ENCODE peak calls at places on chromosomes 13 and 19, in four cellular contexts. One of them, this sample, is unnamed.

GRCh38 chr19:2648528-2648937 is 54.0 kb downstream of the GNG7 start:
- DNase-seq in NB4: peak; percentile 74
- DNase-seq in H1: peak; percentile 43
- DNase-seq in GM12878: peak; percentile 56
- DNase-seq in this sample: peak; percentile 82

GRCh38 chr19:53953383-53953782 is 9.4 kb upstream of the CACNG8 start:
- DNase-seq in NB4: no peak
- DNase-seq in H1: no peak
- DNase-seq in GM12878: no peak
- DNase-seq in this sample: no peak

GRCh38 chr13:69553976-69554375 is 553.6 kb upstream of the ATXN8OS start:
- DNase-seq in NB4: no peak
- DNase-seq in H1: no peak
- DNase-seq in GM12878: no peak
- DNase-seq in this sample: no peak

GRCh38 chr13:27406178-27406939 is 18.1 kb upstream of the GTF3A start:
- DNase-seq in NB4: peak; percentile 70
- DNase-seq in H1: no peak
- DNase-seq in GM12878: no peak
- DNase-seq in this sample: peak; percentile 41

GRCh38 chr13:97460853-97461252 is 26.9 kb downstream of the RAP2A start:
- DNase-seq in NB4: no peak
- DNase-seq in H1: no peak
- DNase-seq in GM12878: no peak
- DNase-seq in this sample: no peak

GRCh38 chr13:99308481-99309087 is 1.4 kb upstream of the GPR183 start:
- DNase-seq in NB4: no peak
- DNase-seq in H1: no peak
- DNase-seq in GM12878: no peak
- DNase-seq in this sample: no peak

GRCh38 chr19:6767357-6768235 is at the start of gene SH2D3A:
- DNase-seq in NB4: peak; percentile 86
- DNase-seq in H1: peak; percentile 96
- DNase-seq in GM12878: peak; percentile 92
- DNase-seq in this sample: peak; percentile 77

GRCh38 chr19:20453424-20453938 is 112.1 kb downstream of the ZNF737 start:
- DNase-seq in NB4: no peak
- DNase-seq in H1: no peak
- DNase-seq in GM12878: no peak
- DNase-seq in this sample: no peak

GRCh38 chr19:38793186-38793585 is 4.2 kb downstream of the LGALS7B start:
- DNase-seq in NB4: no peak
- DNase-seq in H1: no peak
- DNase-seq in GM12878: no peak
- DNase-seq in this sample: no peak

GRCh38 chr19:7846247-7846646 is 16.2 kb downstream of the EVI5L start:
- DNase-seq in NB4: no peak
- DNase-seq in H1: no peak
- DNase-seq in GM12878: no peak
- DNase-seq in this sample: no peak

GRCh38 chr19:55369651-55370304 is 485 bp downstream of the IL11 start:
- DNase-seq in NB4: peak; percentile 41
- DNase-seq in H1: no peak
- DNase-seq in GM12878: no peak
- DNase-seq in this sample: peak; percentile 98

GRCh38 chr13:53170910-53171309 is 142.3 kb downstream of the OLFM4 start:
- DNase-seq in NB4: no peak
- DNase-seq in H1: no peak
- DNase-seq in GM12878: no peak
- DNase-seq in this sample: no peak

GRCh38 chr13:24511019-24511823 is 1.4 kb downstream of the PARP4 start:
- DNase-seq in NB4: peak; percentile 79
- DNase-seq in H1: no peak
- DNase-seq in GM12878: peak; percentile 63
- DNase-seq in this sample: peak; percentile 68

GRCh38 chr19:31351212-31352193 is 2.3 kb upstream of the TSHZ3 start:
- DNase-seq in NB4: no peak
- DNase-seq in H1: no peak
- DNase-seq in GM12878: no peak
- DNase-seq in this sample: peak; percentile 33

GRCh38 chr13:109809216-109809890 is 23.0 kb upstream of the IRS2 start:
- DNase-seq in NB4: no peak
- DNase-seq in H1: no peak
- DNase-seq in GM12878: no peak
- DNase-seq in this sample: no peak

GRCh38 chr19:866769-867300 is 7.4 kb downstream of the CFD start:
- DNase-seq in NB4: no peak
- DNase-seq in H1: no peak
- DNase-seq in GM12878: no peak
- DNase-seq in this sample: no peak

GRCh38 chr13:44354884-44355283 is 18.7 kb upstream of the SERP2 start:
- DNase-seq in NB4: no peak
- DNase-seq in H1: no peak
- DNase-seq in GM12878: no peak
- DNase-seq in this sample: no peak

GRCh38 chr19:46737275-46737654 is 8.6 kb upstream of the FKRP start:
- DNase-seq in NB4: no peak
- DNase-seq in H1: no peak
- DNase-seq in GM12878: no peak
- DNase-seq in this sample: no peak

GRCh38 chr13:24986826-24987225 is 109.1 kb upstream of the PABPC3 start:
- DNase-seq in NB4: no peak
- DNase-seq in H1: no peak
- DNase-seq in GM12878: no peak
- DNase-seq in this sample: no peak

GRCh38 chr19:51547397-51548212 is 16.1 kb upstream of the SIGLEC6 start:
- DNase-seq in NB4: peak; percentile 82
- DNase-seq in H1: no peak
- DNase-seq in GM12878: no peak
- DNase-seq in this sample: no peak

GRCh38 chr13:79491715-79492114 is 10.8 kb downstream of the NDFIP2 start:
- DNase-seq in NB4: no peak
- DNase-seq in H1: no peak
- DNase-seq in GM12878: no peak
- DNase-seq in this sample: peak; percentile 56

GRCh38 chr13:99648266-99648665 is 147.0 kb downstream of the TM9SF2 start:
- DNase-seq in NB4: no peak
- DNase-seq in H1: no peak
- DNase-seq in GM12878: no peak
- DNase-seq in this sample: no peak

GRCh38 chr13:98468929-98469328 is 108.0 kb downstream of the STK24 start:
- DNase-seq in NB4: no peak
- DNase-seq in H1: no peak
- DNase-seq in GM12878: no peak
- DNase-seq in this sample: no peak

GRCh38 chr13:60584976-60585375 is 188.0 kb downstream of the TDRD3 start:
- DNase-seq in NB4: peak; percentile 42
- DNase-seq in H1: no peak
- DNase-seq in GM12878: no peak
- DNase-seq in this sample: no peak

GRCh38 chr13:103908274-103908673 is 842.1 kb upstream of the SLC10A2 start:
- DNase-seq in NB4: no peak
- DNase-seq in H1: no peak
- DNase-seq in GM12878: no peak
- DNase-seq in this sample: no peak

GRCh38 chr13:106361621-106362020 is 173.8 kb downstream of the EFNB2 start:
- DNase-seq in NB4: no peak
- DNase-seq in H1: no peak
- DNase-seq in GM12878: no peak
- DNase-seq in this sample: no peak

GRCh38 chr19:14577885-14578427 is 4.9 kb upstream of the CLEC17A start:
- DNase-seq in NB4: peak; percentile 54
- DNase-seq in H1: no peak
- DNase-seq in GM12878: peak; percentile 53
- DNase-seq in this sample: no peak

GRCh38 chr19:11278670-11279069 is 16.3 kb upstream of the DOCK6 start:
- DNase-seq in NB4: no peak
- DNase-seq in H1: no peak
- DNase-seq in GM12878: no peak
- DNase-seq in this sample: no peak

GRCh38 chr13:95236774-95237173 is 64.5 kb downstream of the ABCC4 start:
- DNase-seq in NB4: no peak
- DNase-seq in H1: no peak
- DNase-seq in GM12878: no peak
- DNase-seq in this sample: no peak

GRCh38 chr13:100508996-100509395 is 79.6 kb downstream of the GGACT start:
- DNase-seq in NB4: no peak
- DNase-seq in H1: no peak
- DNase-seq in GM12878: no peak
- DNase-seq in this sample: no peak

GRCh38 chr13:79482271-79482970 is 1.5 kb downstream of the NDFIP2 start:
- DNase-seq in NB4: no peak
- DNase-seq in H1: no peak
- DNase-seq in GM12878: no peak
- DNase-seq in this sample: no peak

GRCh38 chr13:30581582-30581981 is 36.1 kb upstream of the USPL1 start:
- DNase-seq in NB4: peak; percentile 54
- DNase-seq in H1: no peak
- DNase-seq in GM12878: no peak
- DNase-seq in this sample: peak; percentile 20

GRCh38 chr13:19605161-19605955 is 28.1 kb upstream of the MPHOSPH8 start:
- DNase-seq in NB4: no peak
- DNase-seq in H1: no peak
- DNase-seq in GM12878: no peak
- DNase-seq in this sample: no peak

GRCh38 chr13:84431646-84432045 is 549.4 kb upstream of the SLITRK1 start:
- DNase-seq in NB4: no peak
- DNase-seq in H1: no peak
- DNase-seq in GM12878: no peak
- DNase-seq in this sample: no peak

GRCh38 chr19:35013820-35014754 is 14.0 kb downstream of the GRAMD1A start:
- DNase-seq in NB4: peak; percentile 71
- DNase-seq in H1: no peak
- DNase-seq in GM12878: no peak
- DNase-seq in this sample: no peak

GRCh38 chr19:41297628-41298326 is 12.2 kb upstream of the CCDC97 start:
- DNase-seq in NB4: no peak
- DNase-seq in H1: no peak
- DNase-seq in GM12878: peak; percentile 64
- DNase-seq in this sample: no peak
- H3K4me3 ChIP-seq in NB4: no peak overlapping the region
- H3K4me3 ChIP-seq in H1: no peak overlapping the region
- H3K4me3 ChIP-seq in GM12878: peak overlapping the region; percentile 1
- H3K4me3 ChIP-seq in this sample: no peak overlapping the region

GRCh38 chr13:76886292-76887061 is at the start of gene KCTD12:
- DNase-seq in NB4: peak; percentile 83
- DNase-seq in H1: peak; percentile 19
- DNase-seq in GM12878: no peak
- DNase-seq in this sample: peak; percentile 14

GRCh38 chr13:76884167-76884566 is 2.0 kb downstream of the KCTD12 start:
- DNase-seq in NB4: peak; percentile 30
- DNase-seq in H1: peak; percentile 33
- DNase-seq in GM12878: no peak
- DNase-seq in this sample: no peak

GRCh38 chr13:76885203-76886004 is 801 bp downstream of the KCTD12 start:
- DNase-seq in NB4: peak; percentile 74
- DNase-seq in H1: peak; percentile 13
- DNase-seq in GM12878: no peak
- DNase-seq in this sample: peak; percentile 66

GRCh38 chr13:76886005-76886291 is 257 bp downstream of the KCTD12 start:
- DNase-seq in NB4: no peak
- DNase-seq in H1: no peak
- DNase-seq in GM12878: no peak
- DNase-seq in this sample: no peak

DNA sequence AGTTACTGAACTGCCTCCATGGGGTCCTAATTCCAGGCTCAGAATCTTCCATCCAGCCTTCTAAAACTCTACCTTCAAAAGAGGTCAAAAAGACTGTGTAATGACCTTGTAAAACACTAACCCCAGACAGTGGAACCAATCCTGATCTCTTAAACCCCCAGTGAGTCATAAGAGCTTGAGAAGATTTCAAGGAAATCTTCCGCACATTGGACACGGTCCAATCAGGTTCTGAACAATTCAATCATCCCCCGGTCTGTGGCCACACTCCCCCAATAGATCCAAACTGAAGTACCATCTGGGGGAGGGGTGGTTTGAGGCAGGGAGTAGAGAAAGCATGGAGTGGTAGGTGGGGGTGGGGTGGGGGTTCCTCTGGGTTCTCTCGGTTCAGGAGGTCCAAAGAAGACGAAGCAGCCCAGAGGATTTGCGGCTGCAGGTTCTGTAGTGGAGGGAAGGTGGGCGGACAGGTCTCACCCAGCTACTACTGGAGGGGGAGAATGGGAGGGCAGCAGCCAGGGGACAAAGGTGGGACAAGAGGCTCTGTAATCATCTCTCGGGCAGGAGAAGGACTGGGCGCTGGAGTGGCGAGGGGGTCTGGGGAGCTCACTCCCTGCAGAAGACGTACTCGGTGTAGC is 1.5 kb downstream of the KCTD12 start:
- DNase-seq in NB4: peak; percentile 41
- DNase-seq in H1: no peak
- DNase-seq in GM12878: no peak
- DNase-seq in this sample: no peak
- TF ChIP-seq MAX in NB4: no peak
- TF ChIP-seq MAX in H1: no peak
- TF ChIP-seq MAX in GM12878: no peak
- TF ChIP-seq MAX in this sample: no peak

DNA sequence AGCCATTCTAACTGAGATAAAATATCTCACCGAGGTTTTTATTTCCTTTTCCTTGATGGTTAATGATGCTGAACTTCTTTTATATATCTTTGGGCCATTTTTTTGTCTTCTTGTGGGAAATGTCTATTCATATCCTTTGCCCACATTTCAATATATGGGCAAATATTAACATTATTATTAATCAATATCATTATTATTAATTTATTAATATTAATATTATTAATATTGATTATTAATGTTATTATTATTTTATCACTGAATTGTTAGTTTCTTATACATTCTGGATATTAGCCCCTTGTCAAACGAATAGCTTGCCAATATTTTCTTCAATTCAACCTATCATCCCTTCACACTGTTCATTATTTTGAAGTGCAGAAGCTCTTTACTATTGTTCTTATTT is 2203.6 kb downstream of the PCDH9 start:
- DNase-seq in NB4: no peak
- DNase-seq in H1: no peak
- DNase-seq in GM12878: no peak
- DNase-seq in this sample: no peak
- H3K4me3 ChIP-seq in NB4: no peak overlapping the region
- H3K4me3 ChIP-seq in H1: no peak overlapping the region
- H3K4me3 ChIP-seq in GM12878: no peak overlapping the region
- H3K4me3 ChIP-seq in this sample: no peak overlapping the region

GRCh38 chr19:29687897-29688728 is 22.9 kb downstream of the PLEKHF1 start:
- DNase-seq in NB4: peak; percentile 46
- DNase-seq in H1: no peak
- DNase-seq in GM12878: no peak
- DNase-seq in this sample: no peak

GRCh38 chr19:29687244-29687896 is 22.1 kb downstream of the PLEKHF1 start:
- DNase-seq in NB4: peak; percentile 61
- DNase-seq in H1: no peak
- DNase-seq in GM12878: no peak
- DNase-seq in this sample: peak; percentile 52

GRCh38 chr19:29694669-29695627 is 20.1 kb downstream of the C19orf12 start:
- DNase-seq in NB4: peak; percentile 80
- DNase-seq in H1: peak; percentile 43
- DNase-seq in GM12878: no peak
- DNase-seq in this sample: peak; percentile 85

GRCh38 chr19:29694166-29694565 is 20.9 kb downstream of the C19orf12 start:
- DNase-seq in NB4: no peak
- DNase-seq in H1: no peak
- DNase-seq in GM12878: no peak
- DNase-seq in this sample: no peak

GRCh38 chr19:29690842-29691241 is 24.2 kb downstream of the C19orf12 start:
- DNase-seq in NB4: peak; percentile 67
- DNase-seq in H1: no peak
- DNase-seq in GM12878: no peak
- DNase-seq in this sample: peak; percentile 83
- TF ChIP-seq MAX in NB4: no peak
- TF ChIP-seq MAX in H1: peak; percentile 18
- TF ChIP-seq MAX in GM12878: no peak
- TF ChIP-seq MAX in this sample: peak; percentile 42

This sample was measured in A549.